ENCODE peak calls at places on chromosomes 3 and 15, in five cellular contexts. E, O, N, L and K are unnamed samples.

GRCh38 chr3:188950832-188951489 is 220.8 kb upstream of the TPRG1 start:
- DNase-seq in E (peak), O (peak), N (peak), L (peak), K (no peak)

GRCh38 chr3:39850707-39851014 is 41.3 kb downstream of the MYRIP start:
- DNase-seq in E (no peak), O (no peak), N (no peak), L (no peak), K (no peak)

GRCh38 chr3:157166559-157166958 is 6.6 kb upstream of the CCNL1 start:
- DNase-seq in E (no peak), O (no peak), N (no peak), L (no peak), K (no peak)

GRCh38 chr3:13574798-13575451 is 26.0 kb downstream of the FBLN2 start:
- DNase-seq in E (no peak), O (no peak), N (peak), L (no peak), K (no peak)

GRCh38 chr3:39550343-39550742 is 82.9 kb downstream of the MOBP start:
- DNase-seq in E (no peak), O (no peak), N (no peak), L (no peak), K (no peak)

GRCh38 chr3:146750196-146750595 is 145.1 kb upstream of the PLSCR5 start:
- DNase-seq in E (no peak), O (no peak), N (peak), L (no peak), K (no peak)

GRCh38 chr3:14203521-14204079 is 25.0 kb downstream of the LSM3 start:
- DNase-seq in E (no peak), O (peak), N (peak), L (peak), K (peak)

GRCh38 chr3:156843071-156843808 is 17.1 kb downstream of the LEKR1 start:
- DNase-seq in E (no peak), O (no peak), N (peak), L (no peak), K (no peak)

GRCh38 chr15:59306520-59307163 is 66.0 kb downstream of the MYO1E start:
- DNase-seq in E (no peak), O (no peak), N (peak), L (peak), K (no peak)

GRCh38 chr3:120341658-120342346 is 7.4 kb downstream of the LRRC58 start:
- DNase-seq in E (no peak), O (no peak), N (no peak), L (no peak), K (no peak)

GRCh38 chr15:87741350-87741749 is 515.2 kb downstream of the NTRK3 start:
- DNase-seq in E (no peak), O (no peak), N (no peak), L (no peak), K (no peak)

GRCh38 chr3:196063456-196063855 is 18.4 kb downstream of the TFRC start:
- DNase-seq in E (no peak), O (no peak), N (peak), L (no peak), K (no peak)

GRCh38 chr15:95448531-95449210 is 881.8 kb upstream of the NR2F2 start:
- DNase-seq in E (no peak), O (no peak), N (peak), L (no peak), K (no peak)

GRCh38 chr15:82958638-82959037 is 6.1 kb upstream of the HOMER2 start:
- DNase-seq in E (no peak), O (no peak), N (no peak), L (no peak), K (no peak)

GRCh38 chr15:55799287-55800212 is 56.6 kb upstream of the PRTG start:
- DNase-seq in E (no peak), O (peak), N (peak), L (no peak), K (no peak)

GRCh38 chr3:13028010-13028821 is 45.0 kb downstream of the IQSEC1 start:
- DNase-seq in E (no peak), O (no peak), N (no peak), L (no peak), K (no peak)

GRCh38 chr3:52313188-52313773 is 2.8 kb upstream of the DNAH1 start:
- DNase-seq in E (no peak), O (no peak), N (no peak), L (no peak), K (no peak)

GRCh38 chr3:52315006-52315405 is 1.1 kb upstream of the DNAH1 start:
- DNase-seq in E (no peak), O (no peak), N (no peak), L (no peak), K (no peak)

GRCh38 chr3:52314495-52314894 is 1.6 kb upstream of the DNAH1 start:
- DNase-seq in E (no peak), O (no peak), N (no peak), L (no peak), K (no peak)

GRCh38 chr3:52311567-52312119 is 4.5 kb upstream of the DNAH1 start:
- DNase-seq in E (no peak), O (no peak), N (no peak), L (no peak), K (no peak)

GRCh38 chr3:52313774-52314188 is 2.3 kb upstream of the DNAH1 start:
- DNase-seq in E (no peak), O (no peak), N (peak), L (no peak), K (no peak)
- H3K4me3 ChIP-seq in E (no peak), O (no peak), N (no peak), L (no peak), K (no peak)

GRCh38 chr3:49171119-49171774 is at the start of gene KLHDC8B:
- DNase-seq in E (peak), O (peak), N (peak), L (peak), K (peak)
- TF ChIP-seq POLR2A in E (no peak), O (peak), N (no peak), L (no peak), K (no peak)

GRCh38 chr15:69736161-69736560 is 283.5 kb downstream of the RPLP1 start:
- DNase-seq in E (no peak), O (no peak), N (no peak), L (no peak), K (no peak)

GRCh38 chr15:69732133-69732532 is 279.5 kb downstream of the RPLP1 start:
- DNase-seq in E (no peak), O (no peak), N (no peak), L (no peak), K (no peak)

GRCh38 chr15:69734699-69735098 is 282.1 kb downstream of the RPLP1 start:
- DNase-seq in E (no peak), O (no peak), N (no peak), L (no peak), K (no peak)

GRCh38 chr15:69731581-69731980 is 279.0 kb downstream of the RPLP1 start:
- DNase-seq in E (no peak), O (no peak), N (no peak), L (no peak), K (no peak)

DNA sequence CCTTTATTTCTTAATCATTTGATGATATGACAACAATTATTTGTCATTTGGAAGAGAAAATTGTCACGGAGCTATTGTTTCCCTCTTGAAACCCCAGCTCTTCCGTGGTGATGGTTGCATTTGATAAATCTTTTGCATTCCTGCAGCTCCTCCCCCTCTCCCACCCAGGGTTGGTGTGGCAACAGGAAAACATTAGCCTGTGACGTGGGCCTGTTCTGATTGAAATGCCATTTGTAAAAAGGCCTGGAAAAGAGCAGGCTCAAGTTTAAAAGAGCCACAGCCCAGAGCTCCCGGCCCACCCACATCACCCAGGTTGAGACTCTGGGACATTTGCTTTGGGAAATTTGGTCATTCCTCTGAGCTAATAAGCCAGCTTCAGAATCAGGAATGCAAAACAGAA is 282.5 kb downstream of the RPLP1 start:
- DNase-seq in E (no peak), O (peak), N (no peak), L (peak), K (no peak)
- H3K4me3 ChIP-seq in E (no peak), O (no peak), N (no peak), L (no peak), K (no peak)

GRCh38 chr3:46924921-46925584 is 47.5 kb downstream of the PTH1R start:
- DNase-seq in E (no peak), O (no peak), N (no peak), L (no peak), K (peak)

GRCh38 chr3:46926871-46927717 is 49.5 kb downstream of the CCDC12 start:
- DNase-seq in E (no peak), O (no peak), N (no peak), L (no peak), K (peak)

GRCh38 chr3:46926447-46926846 is 48.9 kb downstream of the PTH1R start:
- DNase-seq in E (no peak), O (no peak), N (no peak), L (no peak), K (no peak)

GRCh38 chr3:46926039-46926438 is 48.5 kb downstream of the PTH1R start:
- DNase-seq in E (no peak), O (peak), N (peak), L (no peak), K (peak)

GRCh38 chr3:46925585-46925934 is 48.0 kb downstream of the PTH1R start:
- DNase-seq in E (no peak), O (peak), N (no peak), L (no peak), K (no peak)
- TF ChIP-seq POLR2A in E (no peak), O (no peak), N (no peak), L (no peak), K (no peak)

DNA sequence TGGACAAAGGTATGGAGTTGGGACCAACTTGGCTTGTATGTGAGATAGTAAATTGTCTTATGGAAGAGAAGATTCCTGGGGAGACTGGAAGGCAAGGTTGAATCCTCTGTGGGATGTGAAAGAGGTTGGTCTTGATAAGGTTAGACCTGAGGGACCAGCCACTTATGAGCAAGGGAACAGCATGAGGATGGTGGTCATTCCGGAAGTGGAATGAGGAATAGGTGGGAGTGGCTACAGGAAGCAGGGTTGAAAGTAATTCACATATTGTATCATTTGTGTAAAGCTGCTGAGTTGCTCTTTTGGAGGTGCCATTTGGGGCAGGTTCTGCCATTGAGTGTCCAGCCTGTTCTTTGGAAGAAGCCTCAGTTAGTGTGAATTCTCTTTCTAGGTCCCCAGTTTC is 13.2 kb downstream of the USP13 start:
- DNase-seq in E (no peak), O (no peak), N (no peak), L (no peak), K (no peak)
- H3K4me3 ChIP-seq in E (no peak), O (no peak), N (no peak), L (no peak), K (no peak)

GRCh38 chr3:72447059-72447946 is 400.9 kb downstream of the SHQ1 start:
- DNase-seq in E (peak), O (peak), N (peak), L (peak), K (peak)
- TF ChIP-seq POLR2A in E (no peak), O (no peak), N (peak), L (no peak), K (peak)

DNA sequence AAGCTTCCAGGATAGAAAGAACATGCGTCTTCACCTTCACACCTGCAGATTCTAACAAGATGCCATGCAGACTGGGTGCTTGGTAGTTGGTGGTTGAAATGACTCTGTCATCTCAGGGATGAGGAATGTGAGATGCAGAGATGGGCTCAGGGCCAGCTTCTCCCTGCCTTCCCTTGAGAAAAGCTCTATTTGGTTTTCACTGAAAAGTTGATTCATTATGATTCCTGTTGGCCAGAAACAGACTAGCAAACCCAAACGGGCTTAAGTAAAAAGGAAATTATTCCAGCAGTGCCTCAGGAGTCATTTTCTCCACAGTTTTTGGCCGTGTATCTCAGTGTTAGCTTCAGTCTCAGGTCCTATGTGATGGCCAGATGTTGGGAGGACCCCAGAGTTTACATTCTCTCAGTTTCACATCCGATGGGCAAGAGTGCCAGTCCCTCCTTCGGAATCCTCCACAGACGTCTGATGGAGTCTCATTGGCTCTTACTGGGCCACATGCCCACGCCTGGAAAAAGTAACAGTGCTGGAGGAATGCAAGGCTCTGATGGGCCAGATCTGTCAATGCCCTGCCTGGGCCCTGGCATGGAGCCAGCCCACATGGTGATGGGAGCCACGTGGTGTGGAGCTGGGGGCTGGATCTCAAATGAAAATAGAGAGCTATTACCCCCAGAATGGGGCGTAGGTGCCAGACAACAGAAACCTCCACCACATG is 22.3 kb upstream of the SACM1L start:
- DNase-seq in E (no peak), O (peak), N (peak), L (no peak), K (no peak)
- H3K4me3 ChIP-seq in E (no peak), O (no peak), N (no peak), L (no peak), K (no peak)

DNA sequence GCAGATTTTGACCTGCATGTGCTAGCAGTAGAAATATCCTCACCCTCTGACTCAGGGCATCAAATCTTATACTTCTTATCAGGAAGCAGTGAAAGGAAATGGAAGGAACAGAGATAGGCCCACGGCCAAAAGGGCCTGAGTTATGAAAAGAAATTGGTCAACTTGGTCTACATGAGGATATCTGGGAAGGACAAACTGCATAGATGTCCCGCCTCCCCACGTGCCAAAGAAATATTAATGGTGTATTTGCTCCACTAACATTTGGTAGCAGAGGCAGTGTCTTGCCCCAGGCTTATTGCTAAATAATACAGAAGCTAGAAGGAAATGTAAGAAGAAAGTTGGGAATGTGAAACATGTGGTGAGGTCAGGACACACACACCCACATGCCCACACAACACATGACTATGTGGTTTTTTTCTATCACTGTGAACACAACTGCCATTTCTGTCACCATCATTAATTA is 93.5 kb upstream of the COL8A1 start:
- DNase-seq in E (no peak), O (peak), N (peak), L (no peak), K (no peak)
- TF ChIP-seq POLR2A in E (no peak), O (no peak), N (no peak), L (no peak), K (no peak)

GRCh38 chr15:99476413-99477222 is 89.2 kb upstream of the MEF2A start:
- DNase-seq in E (no peak), O (peak), N (peak), L (peak), K (peak)

GRCh38 chr15:99475754-99476412 is 89.9 kb upstream of the MEF2A start:
- DNase-seq in E (no peak), O (no peak), N (no peak), L (no peak), K (no peak)

GRCh38 chr15:99474981-99475753 is 90.6 kb upstream of the MEF2A start:
- DNase-seq in E (no peak), O (peak), N (no peak), L (no peak), K (no peak)

GRCh38 chr15:99472416-99473145 is 93.2 kb upstream of the MEF2A start:
- DNase-seq in E (no peak), O (peak), N (no peak), L (no peak), K (no peak)

GRCh38 chr15:99474041-99474906 is 91.5 kb upstream of the MEF2A start:
- DNase-seq in E (no peak), O (peak), N (no peak), L (no peak), K (no peak)
- H3K4me3 ChIP-seq in E (no peak), O (no peak), N (no peak), L (no peak), K (no peak)